ENCODE peak calls at places on chromosome 12, in six cellular contexts. F, J, W, N, C and S are unnamed samples.

GRCh38 chr12:16605666-16606116 is 271 bp downstream of the LMO3 start:
- DNase-seq in F (no peak), J (no peak), W (peak; percentile 4), N (no peak), C (no peak), S (peak; percentile 18)

GRCh38 chr12:132427999-132428871 is 61.7 kb upstream of the FBRSL1 start:
- DNase-seq in F (no peak), J (no peak), W (no peak), N (no peak), C (no peak), S (no peak)

GRCh38 chr12:19916982-19917381 is 451.4 kb upstream of the PDE3A start:
- DNase-seq in F (no peak), J (no peak), W (no peak), N (no peak), C (no peak), S (no peak)

GRCh38 chr12:128007250-128007649 is 259.7 kb upstream of the TMEM132C start:
- DNase-seq in F (no peak), J (no peak), W (no peak), N (no peak), C (no peak), S (no peak)

GRCh38 chr12:113098428-113099028 is 37.0 kb downstream of the RASAL1 start:
- DNase-seq in F (peak; percentile 74), J (peak; percentile 58), W (peak; percentile 97), N (peak; percentile 83), C (peak; percentile 54), S (peak; percentile 54)

GRCh38 chr12:51118706-51119105 is 35.3 kb upstream of the CSRNP2 start:
- DNase-seq in F (no peak), J (no peak), W (peak; percentile 94), N (peak; percentile 62), C (no peak), S (no peak)

GRCh38 chr12:101940400-101940950 is 63.1 kb downstream of the DRAM1 start:
- DNase-seq in F (no peak), J (no peak), W (no peak), N (no peak), C (no peak), S (no peak)

GRCh38 chr12:67590122-67590795 is 58.3 kb upstream of the DYRK2 start:
- DNase-seq in F (no peak), J (peak; percentile 11), W (no peak), N (no peak), C (peak; percentile 8), S (no peak)

GRCh38 chr12:3458041-3458440 is 33.0 kb upstream of the PRMT8 start:
- DNase-seq in F (no peak), J (no peak), W (peak; percentile 4), N (peak; percentile 18), C (no peak), S (no peak)

GRCh38 chr12:13164859-13165577 is 31.5 kb upstream of the EMP1 start:
- DNase-seq in F (no peak), J (no peak), W (peak; percentile 80), N (no peak), C (no peak), S (no peak)

GRCh38 chr12:54988402-54989054 is 4.0 kb upstream of the TESPA1 start:
- DNase-seq in F (peak; percentile 93), J (no peak), W (peak; percentile 15), N (peak; percentile 16), C (no peak), S (peak; percentile 9)

GRCh38 chr12:128853321-128854197 is at the start of gene GLT1D1:
- DNase-seq in F (no peak), J (no peak), W (no peak), N (no peak), C (no peak), S (no peak)

GRCh38 chr12:6863586-6864321 is 3.6 kb upstream of the TPI1 start:
- DNase-seq in F (no peak), J (no peak), W (no peak), N (peak; percentile 39), C (no peak), S (no peak)

GRCh38 chr12:229441-230191 is 15.7 kb upstream of the SLC6A12 start:
- DNase-seq in F (no peak), J (no peak), W (no peak), N (no peak), C (no peak), S (no peak)

GRCh38 chr12:66269757-66270383 is 32.4 kb upstream of the HELB start:
- DNase-seq in F (no peak), J (peak; percentile 15), W (peak; percentile 70), N (peak; percentile 46), C (no peak), S (peak; percentile 50)

GRCh38 chr12:105445261-105446015 is 114.9 kb downstream of the C12orf75 start:
- DNase-seq in F (no peak), J (no peak), W (peak; percentile 91), N (peak; percentile 75), C (no peak), S (no peak)

GRCh38 chr12:89156862-89157262 is 195.4 kb downstream of the DUSP6 start:
- DNase-seq in F (no peak), J (no peak), W (no peak), N (peak; percentile 57), C (no peak), S (no peak)

GRCh38 chr12:53516758-53517455 is 9.6 kb upstream of the NPFF start:
- DNase-seq in F (no peak), J (no peak), W (no peak), N (no peak), C (no peak), S (no peak)

GRCh38 chr12:51262758-51263177 is 7.4 kb downstream of the SMAGP start:
- DNase-seq in F (peak; percentile 22), J (no peak), W (peak; percentile 73), N (peak; percentile 73), C (no peak), S (peak; percentile 68)

GRCh38 chr12:19131020-19131431 is 1.5 kb downstream of the PLEKHA5 start:
- DNase-seq in F (no peak), J (no peak), W (peak; percentile 70), N (peak; percentile 57), C (no peak), S (peak; percentile 88)

GRCh38 chr12:52280319-52280795 is 5.9 kb downstream of the KRT86 start:
- DNase-seq in F (no peak), J (no peak), W (peak; percentile 94), N (peak; percentile 96), C (no peak), S (peak; percentile 84)